ENCODE peak calls at places on chromosomes 13 and 19, in seven cellular contexts. Q is A549; N is breast epithelium; J is cardiac muscle cell; H is adrenal gland; Y is mesendoderm; T is CD4-positive, alpha-beta T cell. F is an unnamed sample.

GRCh38 chr19:34229721-34230120 is 24.6 kb upstream of the GARRE1 start:
- DNase-seq in Q (no peak), N (no peak), J (no peak), H (no peak), Y (no peak), T (no peak), F (no peak)

GRCh38 chr13:42405665-42406390 is 133.9 kb downstream of the AKAP11 start:
- DNase-seq in Q (no peak), N (no peak), J (peak), H (no peak), Y (no peak), T (no peak), F (no peak)

GRCh38 chr13:46332772-46333171 is 54.3 kb downstream of the RUBCNL start:
- DNase-seq in Q (no peak), N (no peak), J (no peak), H (no peak), Y (no peak), T (no peak), F (no peak)

GRCh38 chr13:110869231-110869804 is 45.6 kb downstream of the ANKRD10 start:
- DNase-seq in Q (no peak), N (no peak), J (no peak), H (no peak), Y (no peak), T (no peak), F (no peak)

GRCh38 chr13:21061077-21061945 is at the start of gene LATS2:
- DNase-seq in Q (peak), N (peak), J (peak), H (peak), Y (peak), T (peak), F (peak)

GRCh38 chr13:36192166-36192565 is 22.2 kb downstream of the SOHLH2 start:
- DNase-seq in Q (no peak), N (no peak), J (peak), H (no peak), Y (peak), T (no peak), F (no peak)

GRCh38 chr19:14772467-14772866 is 5.9 kb downstream of the ADGRE2 start:
- DNase-seq in Q (no peak), N (peak), J (no peak), H (no peak), Y (no peak), T (no peak), F (no peak)

GRCh38 chr19:46631481-46631880 is 4.5 kb downstream of the GNG8 start:
- DNase-seq in Q (no peak), N (no peak), J (peak), H (no peak), Y (no peak), T (no peak), F (no peak)

GRCh38 chr19:17326595-17326966 is 8.1 kb downstream of the ANO8 start:
- DNase-seq in Q (no peak), N (no peak), J (no peak), H (no peak), Y (peak), T (no peak), F (no peak)

GRCh38 chr13:109156181-109156935 is 526.9 kb downstream of the MYO16 start:
- DNase-seq in Q (peak), N (no peak), J (peak), H (no peak), Y (peak), T (no peak), F (no peak)

GRCh38 chr19:47391510-47392223 is 27.7 kb downstream of the MEIS3 start:
- DNase-seq in Q (peak), N (peak), J (peak), H (peak), Y (peak), T (peak), F (peak)

GRCh38 chr19:15631817-15632216 is 8.9 kb upstream of the CYP4F3 start:
- DNase-seq in Q (no peak), N (no peak), J (peak), H (no peak), Y (peak), T (no peak), F (no peak)

GRCh38 chr13:76223565-76223964 is 587.4 kb downstream of the LMO7 start:
- DNase-seq in Q (no peak), N (no peak), J (peak), H (no peak), Y (peak), T (no peak), F (no peak)

GRCh38 chr13:40460116-40460515 is 206.3 kb downstream of the FOXO1 start:
- DNase-seq in Q (no peak), N (no peak), J (no peak), H (no peak), Y (no peak), T (no peak), F (no peak)

GRCh38 chr13:110882972-110883371 is 31.9 kb downstream of the ANKRD10 start:
- DNase-seq in Q (no peak), N (no peak), J (no peak), H (no peak), Y (no peak), T (no peak), F (no peak)

GRCh38 chr13:98592353-98592740 is 15.4 kb upstream of the STK24 start:
- DNase-seq in Q (no peak), N (no peak), J (no peak), H (no peak), Y (no peak), T (no peak), F (no peak)

GRCh38 chr13:68984688-68985319 is 1122.8 kb upstream of the ATXN8OS start:
- DNase-seq in Q (no peak), N (no peak), J (no peak), H (no peak), Y (no peak), T (no peak), F (no peak)

GRCh38 chr13:105814219-105814901 is 721.1 kb downstream of the EFNB2 start:
- DNase-seq in Q (no peak), N (no peak), J (no peak), H (no peak), Y (no peak), T (no peak), F (no peak)

GRCh38 chr19:40974633-40975037 is 16.4 kb upstream of the CYP2B6 start:
- DNase-seq in Q (peak), N (peak), J (peak), H (peak), Y (peak), T (peak), F (no peak)

GRCh38 chr13:96806750-96807149 is 187.5 kb downstream of the OXGR1 start:
- DNase-seq in Q (no peak), N (no peak), J (no peak), H (no peak), Y (no peak), T (no peak), F (no peak)

GRCh38 chr19:34350161-34350561 is 14.8 kb upstream of the GPI start:
- DNase-seq in Q (no peak), N (no peak), J (no peak), H (no peak), Y (no peak), T (peak), F (no peak)

GRCh38 chr19:1837625-1838105 is 10.6 kb downstream of the REXO1 start:
- DNase-seq in Q (no peak), N (no peak), J (peak), H (peak), Y (peak), T (peak), F (no peak)

GRCh38 chr19:6826281-6826920 is 53.9 kb downstream of the VAV1 start:
- DNase-seq in Q (no peak), N (no peak), J (no peak), H (no peak), Y (no peak), T (no peak), F (no peak)

GRCh38 chr13:114120486-114121430 is 11.7 kb downstream of the RASA3 start:
- DNase-seq in Q (no peak), N (no peak), J (no peak), H (no peak), Y (no peak), T (no peak), F (no peak)

GRCh38 chr19:46081928-46082727 is 41.3 kb upstream of the IGFL4 start:
- DNase-seq in Q (peak), N (no peak), J (peak), H (peak), Y (peak), T (no peak), F (no peak)

GRCh38 chr13:34926513-34926912 is 15.6 kb upstream of the NBEA start:
- DNase-seq in Q (peak), N (no peak), J (peak), H (no peak), Y (peak), T (no peak), F (no peak)

GRCh38 chr19:1312732-1313694 is 27.3 kb downstream of the EFNA2 start:
- DNase-seq in Q (peak), N (no peak), J (peak), H (no peak), Y (peak), T (peak), F (no peak)

GRCh38 chr19:40576181-40576584 is 490 bp upstream of the SHKBP1 start:
- DNase-seq in Q (no peak), N (no peak), J (no peak), H (no peak), Y (peak), T (no peak), F (no peak)

GRCh38 chr19:35039881-35040456 is 1.6 kb upstream of the HPN start:
- DNase-seq in Q (no peak), N (no peak), J (no peak), H (no peak), Y (no peak), T (no peak), F (no peak)

GRCh38 chr13:75468098-75468497 is 13.9 kb downstream of the TBC1D4 start:
- DNase-seq in Q (no peak), N (no peak), J (peak), H (no peak), Y (no peak), T (no peak), F (no peak)

GRCh38 chr13:49248433-49249002 is 793 bp downstream of the CDADC1 start:
- DNase-seq in Q (no peak), N (no peak), J (peak), H (peak), Y (no peak), T (no peak), F (no peak)

GRCh38 chr13:49241296-49241695 is 6.4 kb upstream of the CDADC1 start:
- DNase-seq in Q (no peak), N (no peak), J (no peak), H (no peak), Y (no peak), T (no peak), F (no peak)

GRCh38 chr13:49247722-49248432 is at the start of gene CDADC1:
- DNase-seq in Q (peak), N (peak), J (peak), H (peak), Y (peak), T (peak), F (peak)

DNA sequence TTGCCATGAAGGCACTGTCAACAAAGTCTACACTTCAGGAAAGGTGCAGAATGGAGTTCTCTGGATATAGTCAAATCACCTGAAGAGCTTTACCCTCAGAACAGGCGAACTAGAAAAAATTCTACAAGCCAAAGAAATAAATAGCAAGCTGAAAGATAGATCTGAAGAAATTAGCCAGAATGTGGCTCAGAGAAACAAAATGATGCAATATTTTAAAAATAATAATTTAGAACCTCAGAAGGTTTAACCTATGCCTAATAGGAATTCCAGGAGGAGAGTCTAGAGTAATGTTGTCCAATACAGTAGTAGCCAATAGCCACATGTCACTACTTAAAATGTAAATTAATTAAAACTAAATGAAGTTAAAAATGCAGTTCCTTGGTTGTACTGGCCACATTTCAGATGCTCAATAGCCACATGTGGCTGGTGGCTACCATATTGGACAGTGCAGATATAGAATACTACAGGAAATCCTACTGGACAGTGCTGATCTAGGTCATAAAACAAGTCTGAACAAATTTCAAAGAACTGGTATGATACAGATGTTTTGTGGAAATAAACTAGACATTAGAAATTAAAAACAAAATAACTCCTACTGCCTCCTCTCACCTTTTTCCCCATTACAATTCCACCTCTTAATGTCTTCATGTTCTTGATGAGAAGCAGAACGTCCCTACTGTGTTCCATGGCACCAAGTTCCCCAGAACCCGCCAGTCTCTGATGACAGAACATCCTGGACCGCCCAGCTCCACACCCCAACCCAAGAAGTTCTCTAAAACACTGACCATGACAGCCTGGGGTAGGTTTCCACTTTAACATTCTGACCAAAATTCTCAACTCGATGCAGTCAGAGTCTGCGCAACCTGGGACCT is 639 bp upstream of the CDADC1 start:
- DNase-seq in Q (no peak), N (no peak), J (no peak), H (no peak), Y (no peak), T (no peak), F (no peak)
- H3K27ac ChIP-seq in Q (peak), N (peak), J (peak), H (peak), Y (no peak), T (peak), F (peak)

DNA sequence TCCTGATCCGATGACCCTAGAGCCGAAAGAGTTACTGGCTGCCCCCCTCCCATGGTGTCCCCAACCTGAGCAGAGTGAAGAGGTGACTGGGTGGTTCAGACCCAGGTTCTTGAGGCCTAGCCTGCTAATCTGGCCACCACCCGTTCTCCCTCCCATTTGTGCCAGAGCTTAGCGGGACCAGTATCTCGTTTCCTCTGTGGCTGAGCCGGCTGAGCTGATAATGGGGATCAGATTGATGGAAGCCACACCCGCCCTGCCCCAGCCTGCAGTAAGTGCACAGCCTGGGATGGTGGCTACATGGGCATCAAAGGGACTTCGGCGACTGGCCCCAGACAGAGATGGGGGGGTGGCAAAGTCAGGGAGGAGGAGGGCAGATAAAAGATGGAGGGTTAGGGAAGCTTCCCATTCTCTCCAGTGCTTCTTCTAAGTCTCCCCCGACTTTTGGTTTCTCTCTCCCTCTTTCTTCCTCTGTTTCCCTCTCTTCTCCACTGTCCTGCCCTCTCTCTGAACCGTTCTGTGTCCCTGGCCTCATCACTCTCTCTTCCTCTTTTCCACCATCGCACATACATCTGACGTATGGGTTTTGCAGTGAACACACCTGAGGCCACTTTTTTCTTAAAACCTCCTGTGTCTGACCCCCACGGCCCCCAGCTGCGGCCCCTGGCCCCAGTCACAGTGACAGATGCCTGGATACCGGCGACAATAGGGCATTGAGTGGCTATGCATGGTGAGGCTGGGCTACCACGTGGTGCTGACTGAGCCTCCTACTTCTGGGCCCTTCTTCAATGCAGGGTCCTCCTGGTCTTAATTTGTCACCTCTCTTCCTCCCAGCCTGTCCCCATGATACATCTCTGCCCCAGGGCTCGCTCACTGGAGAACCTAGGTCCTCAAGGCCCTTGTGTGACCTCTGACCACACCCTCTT is 2.4 kb downstream of the ELAVL3 start:
- DNase-seq in Q (no peak), N (no peak), J (no peak), H (no peak), Y (no peak), T (no peak), F (no peak)
- H3K27ac ChIP-seq in Q (no peak), N (no peak), J (no peak), H (no peak), Y (no peak), T (no peak), F (peak)

DNA sequence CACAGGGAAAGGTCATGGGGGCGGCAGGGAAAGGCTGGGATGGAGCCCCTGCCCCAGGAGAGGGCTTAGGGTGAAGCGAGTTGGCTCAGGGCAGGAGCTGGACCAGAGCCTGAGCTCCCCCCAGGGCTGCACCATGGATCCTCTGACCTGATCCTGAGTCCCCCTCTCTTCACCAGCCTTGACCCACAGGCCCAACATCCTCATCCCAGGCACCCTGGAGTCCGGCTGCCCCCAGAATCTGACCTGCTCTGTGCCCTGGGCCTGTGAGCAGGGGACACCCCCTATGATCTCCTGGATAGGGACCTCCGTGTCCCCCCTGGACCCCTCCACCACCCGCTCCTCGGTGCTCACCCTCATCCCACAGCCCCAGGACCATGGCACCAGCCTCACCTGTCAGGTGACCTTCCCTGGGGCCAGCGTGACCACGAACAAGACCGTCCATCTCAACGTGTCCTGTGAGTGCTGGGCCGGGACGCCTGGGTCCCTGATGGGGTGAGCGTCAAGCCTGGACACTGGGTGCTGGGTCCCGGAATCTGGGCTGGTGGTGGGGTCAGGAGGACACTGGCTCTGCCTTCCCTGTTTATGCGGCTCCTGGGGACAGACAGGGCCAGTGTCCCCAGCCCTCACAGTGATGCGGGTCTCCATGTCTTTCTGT is 842 bp downstream of the SIGLEC9 start:
- DNase-seq in Q (no peak), N (peak), J (no peak), H (no peak), Y (no peak), T (peak), F (no peak)
- H3K27ac ChIP-seq in Q (no peak), N (no peak), J (no peak), H (no peak), Y (no peak), T (peak), F (peak)

GRCh38 chr19:5559804-5560133 is 8.0 kb downstream of the TINCR start:
- DNase-seq in Q (no peak), N (no peak), J (no peak), H (no peak), Y (no peak), T (no peak), F (no peak)

GRCh38 chr19:5562280-5562679 is 5.5 kb downstream of the TINCR start:
- DNase-seq in Q (no peak), N (no peak), J (no peak), H (no peak), Y (no peak), T (no peak), F (no peak)

GRCh38 chr19:5560156-5560555 is 7.6 kb downstream of the TINCR start:
- DNase-seq in Q (no peak), N (no peak), J (no peak), H (no peak), Y (no peak), T (no peak), F (no peak)

GRCh38 chr19:5563008-5563431 is 4.7 kb downstream of the TINCR start:
- DNase-seq in Q (peak), N (no peak), J (no peak), H (no peak), Y (peak), T (no peak), F (no peak)

DNA sequence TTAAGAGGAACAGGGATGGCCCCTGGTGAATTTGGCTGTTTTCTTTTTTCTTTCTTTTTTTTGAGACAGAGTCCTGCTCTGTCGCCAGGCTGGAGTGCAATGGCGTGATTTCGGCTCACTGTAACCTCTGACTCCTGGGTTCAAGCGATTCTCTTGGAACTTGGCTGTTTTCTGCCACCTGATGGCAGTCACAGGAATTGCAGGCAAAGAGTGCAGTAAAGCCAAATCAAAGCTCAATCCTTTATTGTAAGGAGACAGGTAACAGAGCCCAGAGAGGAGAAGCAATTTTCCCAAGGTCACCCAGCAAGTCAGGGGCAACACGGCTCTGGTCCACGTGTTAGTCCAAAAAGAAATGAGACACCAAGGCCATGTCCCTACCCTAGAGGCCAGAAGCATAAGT is 6.2 kb downstream of the TINCR start:
- DNase-seq in Q (no peak), N (no peak), J (no peak), H (no peak), Y (no peak), T (no peak), F (no peak)
- H3K27ac ChIP-seq in Q (no peak), N (no peak), J (no peak), H (no peak), Y (no peak), T (no peak), F (no peak)

DNA sequence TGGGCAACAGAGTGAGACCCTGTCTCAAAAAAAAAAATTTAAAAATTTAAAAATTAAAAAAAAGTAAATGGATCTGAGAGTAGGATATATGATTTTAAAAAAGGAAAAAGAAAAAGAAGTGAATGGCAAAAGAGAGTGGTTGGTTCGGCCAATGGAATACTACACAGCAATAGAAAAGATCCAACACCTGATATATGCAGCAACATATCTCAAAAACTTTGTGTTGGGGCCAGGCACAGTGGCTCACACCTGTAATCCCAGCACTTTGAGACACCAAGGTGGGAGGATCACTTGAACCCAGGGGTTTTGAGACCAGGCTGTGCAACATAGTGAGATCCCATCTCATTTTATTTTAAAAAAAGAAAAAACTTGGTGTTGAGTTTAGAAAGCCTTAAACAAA is 1.4 kb upstream of the LYPD3 start:
- DNase-seq in Q (no peak), N (no peak), J (no peak), H (no peak), Y (no peak), T (no peak), F (no peak)
- H3K27ac ChIP-seq in Q (no peak), N (no peak), J (no peak), H (no peak), Y (no peak), T (no peak), F (no peak)

GRCh38 chr13:23999411-23999810 is 102.1 kb upstream of the C1QTNF9B start:
- DNase-seq in Q (no peak), N (no peak), J (no peak), H (no peak), Y (no peak), T (no peak), F (no peak)
- H3K27ac ChIP-seq in Q (no peak), N (no peak), J (no peak), H (no peak), Y (no peak), T (no peak), F (no peak)

F was measured in caudate nucleus.